ENCODE peak calls at places on chromosomes 13 and 19, in four cellular contexts. I is foreskin keratinocyte, X is anterior cingulate cortex, Z is neural crest cell. S is an unnamed sample.

GRCh38 chr13:49308977-49309408 is 61.3 kb downstream of the CDADC1 start:
- DNase-seq in Z (no peak), X (peak), I (no peak), S (no peak)

GRCh38 chr19:10712754-10713153 is 5.1 kb upstream of the DNM2 start:
- DNase-seq in X (no peak), I (no peak), Z (no peak), S (no peak)

GRCh38 chr13:67772807-67773453 is 542.8 kb upstream of the PCDH9 start:
- DNase-seq in I (no peak), X (no peak), Z (no peak), S (no peak)

GRCh38 chr19:16000024-16000687 is 51.3 kb downstream of the OR10H4 start:
- DNase-seq in Z (no peak), I (no peak), X (no peak), S (no peak)

GRCh38 chr13:50192272-50192813 is 177.1 kb downstream of the KCNRG start:
- DNase-seq in X (no peak), Z (no peak), I (no peak), S (no peak)

GRCh38 chr13:70795484-70795883 is 687.2 kb upstream of the KLHL1 start:
- DNase-seq in I (no peak), Z (no peak), X (no peak), S (peak)

GRCh38 chr13:73146705-73147104 is 87.9 kb downstream of the KLF5 start:
- DNase-seq in X (no peak), Z (no peak), I (no peak), S (no peak)

GRCh38 chr19:8308891-8309291 is 733 bp upstream of the CD320 start:
- DNase-seq in Z (no peak), I (no peak), X (no peak), S (no peak)

GRCh38 chr19:27652281-27652680 is 1560.7 kb downstream of the UQCRFS1 start:
- DNase-seq in Z (no peak), X (no peak), I (no peak), S (no peak)

GRCh38 chr13:98563071-98563470 is 13.8 kb downstream of the STK24 start:
- DNase-seq in Z (no peak), I (no peak), X (no peak), S (no peak)

GRCh38 chr19:459724-460511 is 915 bp downstream of the SHC2 start:
- DNase-seq in Z (peak), I (no peak), X (peak), S (peak)

GRCh38 chr13:41274881-41275280 is 11.5 kb upstream of the MTRF1 start:
- DNase-seq in X (no peak), I (no peak), Z (no peak), S (no peak)

GRCh38 chr13:42101821-42102580 is 53.6 kb downstream of the DGKH start:
- DNase-seq in Z (no peak), I (no peak), X (no peak), S (no peak)

GRCh38 chr13:73870970-73871935 is 263.0 kb downstream of the KLF12 start:
- DNase-seq in Z (no peak), I (no peak), X (no peak), S (no peak)

GRCh38 chr19:50909240-50910070 is 1.7 kb downstream of the KLK4 start:
- DNase-seq in I (no peak), Z (peak), X (no peak), S (peak)

GRCh38 chr19:2550431-2551171 is 74.7 kb downstream of the GADD45B start:
- DNase-seq in Z (no peak), I (no peak), X (no peak), S (no peak)